ENCODE peak calls at places on chromosomes 1 and 21, in nine cellular contexts. N, M, H, K, P, D, Z, J and A are unnamed samples.
A peak's percentile ranks its signal among the peaks of the same experiment; 100 is the strongest.

GRCh38 chr1:41499591-41499990 is 15.1 kb upstream of the EDN2 start:
- DNase-seq in H (no peak), N (no peak), Z (no peak), P (no peak), D (no peak), J (no peak), M (no peak), K (no peak), A (no peak)

GRCh38 chr1:52402860-52403240 is 1.4 kb downstream of the ORC1 start:
- DNase-seq in N (no peak), D (no peak), K (no peak), J (no peak), P (no peak), H (no peak), Z (no peak), M (no peak), A (no peak)

GRCh38 chr1:204986181-204986580 is 56.8 kb upstream of the CNTN2 start:
- DNase-seq in N (no peak), Z (no peak), K (no peak), H (no peak), J (no peak), P (no peak), M (no peak), D (no peak), A (no peak)

GRCh38 chr21:24988941-24989340 is 618.3 kb downstream of the MRPL39 start:
- DNase-seq in J (no peak), N (no peak), K (no peak), Z (no peak), P (no peak), D (no peak), M (no peak), H (no peak), A (no peak)

GRCh38 chr1:19698181-19698580 is 33.5 kb downstream of the HTR6 start:
- DNase-seq in J (no peak), P (no peak), D (no peak), K (no peak), Z (no peak), N (no peak), M (no peak), H (no peak), A (no peak)

GRCh38 chr1:241331328-241331693 is 25.7 kb downstream of the RGS7 start:
- DNase-seq in K (no peak), H (no peak), D (no peak), Z (no peak), J (no peak), M (no peak), N (no peak), P (no peak), A (no peak)

GRCh38 chr1:176515310-176515709 is 52.3 kb downstream of the PAPPA2 start:
- DNase-seq in P (no peak), J (no peak), K (no peak), D (no peak), Z (no peak), M (no peak), H (no peak), N (no peak), A (no peak)

GRCh38 chr1:60746278-60746761 is 336.0 kb upstream of the NFIA start:
- DNase-seq in N (no peak), K (no peak), M (peak; percentile 41), D (no peak), Z (no peak), H (peak; percentile 24), P (peak; percentile 44), J (no peak), A (no peak)

GRCh38 chr1:186482661-186483255 is 21.8 kb upstream of the PDC start:
- DNase-seq in N (no peak), J (peak; percentile 67), K (peak; percentile 41), D (peak; percentile 72), H (peak; percentile 42), Z (peak; percentile 36), P (no peak), M (peak; percentile 43), A (peak; percentile 18)

GRCh38 chr1:107057197-107058133 is 991 bp downstream of the PRMT6 start:
- DNase-seq in Z (peak; percentile 41), J (peak; percentile 82), N (peak; percentile 2), D (peak; percentile 79), K (no peak), H (peak; percentile 67), M (peak; percentile 59), P (peak; percentile 70), A (peak; percentile 79)

GRCh38 chr1:228018961-228019721 is 12.3 kb downstream of the WNT3A start:
- DNase-seq in H (no peak), K (no peak), P (no peak), M (no peak), N (no peak), D (no peak), Z (no peak), J (peak; percentile 55), A (no peak)

GRCh38 chr1:213987422-213987875 is 324 bp upstream of the PROX1 start:
- DNase-seq in M (no peak), K (no peak), N (no peak), J (peak; percentile 77), Z (no peak), P (no peak), D (peak; percentile 91), H (no peak), A (peak; percentile 72)

GRCh38 chr1:162612606-162613400 is 19.5 kb upstream of the DDR2 start:
- DNase-seq in N (no peak), D (no peak), K (no peak), J (peak; percentile 78), H (no peak), M (no peak), Z (no peak), P (no peak), A (no peak)

GRCh38 chr1:73910466-73910865 is 287.5 kb downstream of the LRRIQ3 start:
- DNase-seq in D (no peak), M (no peak), K (no peak), J (no peak), H (no peak), Z (no peak), P (no peak), N (no peak), A (no peak)

GRCh38 chr1:192382758-192383157 is 66.0 kb downstream of the RGS21 start:
- DNase-seq in D (no peak), K (no peak), N (no peak), P (no peak), M (no peak), J (no peak), Z (no peak), H (no peak), A (no peak)

GRCh38 chr1:209257021-209257420 is 326.5 kb upstream of the CAMK1G start:
- DNase-seq in P (no peak), Z (no peak), N (no peak), J (no peak), M (no peak), H (peak; percentile 33), D (no peak), K (no peak), A (no peak)

GRCh38 chr1:185695299-185695698 is 38.9 kb upstream of the HMCN1 start:
- DNase-seq in N (no peak), Z (no peak), M (no peak), D (no peak), P (no peak), K (peak; percentile 8), H (no peak), J (no peak), A (no peak)

GRCh38 chr1:154752273-154753030 is 117.6 kb downstream of the KCNN3 start:
- DNase-seq in K (no peak), J (peak; percentile 41), M (no peak), Z (no peak), H (no peak), D (no peak), N (no peak), P (no peak), A (no peak)

GRCh38 chr1:1240822-1241587 is 5.5 kb downstream of the C1QTNF12 start:
- DNase-seq in J (no peak), K (no peak), N (no peak), Z (no peak), P (no peak), M (no peak), H (peak; percentile 21), D (no peak), A (no peak)

GRCh38 chr1:12143631-12144155 is 23.1 kb upstream of the TNFRSF1B start:
- DNase-seq in M (peak; percentile 57), H (no peak), K (no peak), N (no peak), Z (no peak), D (no peak), J (peak; percentile 94), P (peak; percentile 59), A (no peak)

GRCh38 chr1:59083946-59084865 is 212.7 kb upstream of the FGGY start:
- DNase-seq in J (no peak), M (no peak), N (no peak), Z (no peak), H (no peak), D (no peak), K (no peak), P (no peak), A (no peak)

GRCh38 chr1:15788624-15789301 is 18.7 kb downstream of the UQCRHL start:
- DNase-seq in Z (no peak), M (no peak), K (no peak), D (no peak), H (no peak), P (no peak), N (no peak), J (no peak), A (no peak)